ENCODE peak calls at places on chromosomes 1 and 21, in five cellular contexts. Y, W, K, O and Z are unnamed samples.

GRCh38 chr1:84635261-84635848 is 54.9 kb downstream of the SSX2IP start:
- DNase-seq in Y (no peak), W (no peak), K (no peak), O (no peak), Z (no peak)

GRCh38 chr1:170929412-170929834 is 5.9 kb upstream of the MROH9 start:
- DNase-seq in Y (no peak), W (no peak), K (no peak), O (peak), Z (no peak)

GRCh38 chr1:244371294-244372141 is 80.2 kb downstream of the ADSS2 start:
- DNase-seq in Y (no peak), W (no peak), K (no peak), O (no peak), Z (no peak)

GRCh38 chr21:33308586-33309490 is 15.9 kb upstream of the IFNAR1 start:
- DNase-seq in Y (no peak), W (no peak), K (no peak), O (peak), Z (no peak)

GRCh38 chr1:19449454-19450228 is 35.7 kb downstream of the CAPZB start:
- DNase-seq in Y (no peak), W (no peak), K (no peak), O (no peak), Z (no peak)

GRCh38 chr1:204962742-204963632 is 80.0 kb upstream of the CNTN2 start:
- DNase-seq in Y (no peak), W (no peak), K (no peak), O (no peak), Z (no peak)

GRCh38 chr21:46063734-46064680 is 33.9 kb upstream of the COL6A2 start:
- DNase-seq in Y (no peak), W (no peak), K (no peak), O (no peak), Z (no peak)

GRCh38 chr1:186476306-186477040 is 15.6 kb upstream of the PDC start:
- DNase-seq in Y (no peak), W (peak), K (no peak), O (peak), Z (no peak)

GRCh38 chr1:225460737-225461532 is 33.1 kb upstream of the LBR start:
- DNase-seq in Y (no peak), W (no peak), K (no peak), O (no peak), Z (no peak)

GRCh38 chr1:27604579-27605299 is 795 bp upstream of the AHDC1 start:
- DNase-seq in Y (no peak), W (no peak), K (no peak), O (no peak), Z (no peak)

GRCh38 chr1:178684542-178685000 is 40.5 kb upstream of the RALGPS2 start:
- DNase-seq in Y (no peak), W (peak), K (no peak), O (peak), Z (peak)

GRCh38 chr1:247415423-247416361 is at the start of gene NLRP3:
- DNase-seq in Y (no peak), W (peak), K (no peak), O (no peak), Z (peak)

GRCh38 chr21:41584603-41585176 is 76.7 kb upstream of the TMPRSS2 start:
- DNase-seq in Y (no peak), W (no peak), K (no peak), O (no peak), Z (no peak)

GRCh38 chr1:10685851-10686403 is 110.5 kb downstream of the CASZ1 start:
- DNase-seq in Y (no peak), W (no peak), K (no peak), O (peak), Z (no peak)

GRCh38 chr1:161390559-161390858 is 22.8 kb upstream of the CFAP126 start:
- DNase-seq in Y (no peak), W (no peak), K (no peak), O (peak), Z (no peak)

GRCh38 chr1:3504151-3504822 is 49.8 kb downstream of the ARHGEF16 start:
- DNase-seq in Y (no peak), W (peak), K (peak), O (peak), Z (peak)

GRCh38 chr1:223716302-223716862 is 4.0 kb downstream of the CAPN2 start:
- DNase-seq in Y (peak), W (no peak), K (no peak), O (no peak), Z (no peak)

GRCh38 chr1:26019641-26020315 is 1.8 kb upstream of the EXTL1 start:
- DNase-seq in Y (no peak), W (no peak), K (no peak), O (peak), Z (peak)

GRCh38 chr1:37930246-37931142 is 16.4 kb downstream of the INPP5B start:
- DNase-seq in Y (no peak), W (no peak), K (no peak), O (peak), Z (no peak)

DNA sequence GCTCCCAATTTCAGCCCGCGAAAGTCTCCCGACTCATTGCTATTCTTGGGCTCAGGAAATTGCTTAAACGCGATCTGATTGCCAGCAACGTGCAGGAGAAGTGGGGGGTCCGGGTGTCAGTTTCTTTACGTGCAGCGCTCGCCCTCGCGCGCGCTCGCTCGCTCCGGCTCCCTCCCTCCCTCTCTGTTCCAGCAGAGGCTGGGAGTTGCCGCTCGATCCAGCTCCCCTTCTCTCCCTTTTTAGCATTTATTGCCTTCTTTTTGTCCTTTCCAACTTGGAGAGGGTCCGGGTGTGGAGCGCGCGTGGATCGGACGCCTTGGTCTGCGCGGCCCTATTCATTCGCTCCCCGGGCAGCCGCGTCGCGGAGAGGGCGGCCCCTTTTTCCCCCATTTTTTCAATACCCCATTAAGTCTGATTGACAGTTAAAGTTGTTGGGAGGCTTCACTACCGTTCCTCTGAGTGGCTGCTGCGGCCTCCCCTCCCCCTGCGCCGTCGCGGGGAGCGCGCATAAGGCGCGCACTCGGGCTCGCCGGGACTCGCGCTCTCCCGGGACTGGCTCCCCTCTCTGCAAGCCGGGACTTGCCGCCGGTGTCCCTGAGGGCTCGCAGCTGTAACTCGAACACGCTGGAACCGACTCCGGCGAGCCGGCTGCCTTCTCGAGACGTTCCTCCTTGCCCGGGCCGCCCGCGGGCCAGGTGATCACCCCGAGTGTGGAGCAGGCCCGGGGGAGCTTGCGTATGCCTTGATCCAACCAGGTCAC is at the start of gene DHRS3:
- DNase-seq in Y (peak), W (peak), K (peak), O (peak), Z (no peak)
- TF ChIP-seq POLR2A in Y (no peak), W (no peak), K (peak), O (no peak), Z (no peak)

GRCh38 chr1:32817815-32818786 is 648 bp downstream of the S100PBP start:
- DNase-seq in Y (peak), W (peak), K (peak), O (peak), Z (peak)

GRCh38 chr1:32813941-32814739 is 3.0 kb downstream of the YARS1 start:
- DNase-seq in Y (no peak), W (no peak), K (no peak), O (peak), Z (no peak)

GRCh38 chr1:32817159-32817814 is at the start of the genes S100PBP and YARS1:
- DNase-seq in Y (peak), W (peak), K (peak), O (peak), Z (peak)

GRCh38 chr1:32816676-32817158 is 441 bp downstream of the YARS1 start:
- DNase-seq in Y (no peak), W (peak), K (peak), O (peak), Z (no peak)

DNA sequence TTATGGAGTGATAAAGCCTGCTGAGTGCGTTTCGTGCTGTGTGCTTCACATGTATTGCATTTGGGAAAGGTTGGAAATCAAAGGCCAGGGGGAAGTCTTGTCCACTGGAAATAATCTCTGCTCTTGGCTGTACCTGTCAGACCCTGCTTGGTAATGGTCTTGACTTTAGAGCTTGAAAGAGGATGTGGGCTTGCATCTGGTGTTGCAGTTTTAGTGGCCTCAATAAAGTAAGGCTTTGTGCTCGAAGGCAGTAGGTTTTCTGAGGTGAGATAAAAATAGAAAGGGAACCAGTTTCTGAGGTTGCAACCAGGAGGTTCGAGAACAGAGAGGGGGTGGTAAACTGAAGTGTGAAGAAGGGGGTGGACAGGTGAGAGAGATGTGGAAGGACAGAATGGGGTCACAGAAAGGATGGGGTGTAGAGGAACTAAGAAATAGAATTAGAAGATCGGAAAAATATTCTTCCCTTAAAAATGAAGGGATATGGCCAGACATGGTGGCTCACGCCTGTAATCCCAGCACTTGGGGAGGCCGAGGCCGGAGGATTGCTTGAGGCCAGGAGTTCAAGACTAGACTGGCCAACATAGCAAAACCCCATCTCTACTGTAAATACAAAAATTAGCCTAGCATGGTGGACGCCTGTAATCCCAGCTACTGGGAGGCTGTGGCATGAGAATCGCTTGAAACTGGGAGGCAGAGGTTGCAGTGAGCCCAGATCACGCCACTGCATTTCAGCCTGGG is 1.5 kb downstream of the S100PBP start:
- DNase-seq in Y (peak), W (no peak), K (no peak), O (no peak), Z (no peak)
- TF ChIP-seq POLR2A in Y (peak), W (no peak), K (no peak), O (no peak), Z (no peak)

GRCh38 chr1:59298710-59299346 is 1.9 kb downstream of the FGGY start:
- DNase-seq in Y (no peak), W (no peak), K (no peak), O (peak), Z (no peak)

GRCh38 chr1:59295603-59296002 is 1.3 kb upstream of the FGGY start:
- DNase-seq in Y (no peak), W (no peak), K (no peak), O (no peak), Z (no peak)

GRCh38 chr1:59298178-59298583 is 1.3 kb downstream of the FGGY start:
- DNase-seq in Y (no peak), W (no peak), K (no peak), O (no peak), Z (no peak)

GRCh38 chr1:59294423-59294822 is 2.5 kb upstream of the FGGY start:
- DNase-seq in Y (no peak), W (no peak), K (no peak), O (no peak), Z (no peak)

DNA sequence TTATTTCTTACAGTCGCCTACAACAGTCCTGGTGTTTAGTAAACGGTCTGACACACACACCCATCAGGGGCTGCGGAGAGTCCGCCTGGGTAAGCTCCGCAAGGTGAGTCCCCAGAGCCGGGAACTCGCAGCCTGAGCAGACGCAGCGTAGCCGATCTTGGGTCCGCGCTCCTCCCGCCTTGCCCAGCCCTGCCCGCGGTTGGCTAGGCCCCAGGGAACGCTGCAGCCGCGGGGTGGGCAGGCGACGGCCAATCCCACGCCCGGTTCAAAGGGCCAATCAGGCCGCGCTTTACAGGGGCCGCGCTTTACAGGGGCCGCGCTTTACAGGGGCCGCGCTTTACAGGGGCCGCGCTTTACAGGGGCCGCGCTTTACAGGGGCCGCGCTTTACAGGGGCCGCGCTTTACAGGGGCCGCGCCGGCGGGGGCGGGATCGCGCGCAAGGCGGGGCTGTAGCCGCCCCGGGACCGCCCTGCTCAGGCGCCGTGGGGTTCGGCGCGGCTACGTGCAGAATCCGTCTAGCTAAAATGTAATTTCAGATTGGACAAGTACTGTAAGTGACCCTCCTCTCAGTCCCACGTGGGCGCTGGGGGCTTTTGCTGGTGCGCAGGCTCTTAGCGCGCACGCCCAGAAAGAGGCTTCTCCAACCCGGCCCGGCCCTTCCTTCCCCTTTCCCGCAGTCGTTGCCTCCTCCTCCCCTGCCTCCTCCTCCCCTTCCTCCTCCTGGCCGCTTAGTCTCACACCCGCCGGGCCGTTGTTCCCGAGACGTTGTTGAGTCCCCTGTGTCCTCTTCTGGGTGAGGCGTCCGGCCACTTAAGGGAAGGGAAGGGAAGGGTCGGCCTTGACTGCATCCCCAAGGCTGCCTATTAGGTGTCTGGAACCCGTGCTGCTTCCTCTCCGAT is at the start of gene FGGY:
- DNase-seq in Y (peak), W (peak), K (peak), O (peak), Z (peak)
- TF ChIP-seq POLR2A in Y (peak), W (peak), K (peak), O (peak), Z (peak)

GRCh38 chr1:23557471-23558124 is 1.7 kb downstream of the ID3 start:
- DNase-seq in Y (no peak), W (peak), K (no peak), O (peak), Z (no peak)

GRCh38 chr1:23559136-23559984 is at the start of gene ID3:
- DNase-seq in Y (peak), W (peak), K (peak), O (peak), Z (no peak)

GRCh38 chr1:23556661-23557470 is 2.4 kb downstream of the ID3 start:
- DNase-seq in Y (no peak), W (peak), K (no peak), O (peak), Z (no peak)

GRCh38 chr1:23558872-23559135 is 497 bp downstream of the ID3 start:
- DNase-seq in Y (no peak), W (no peak), K (no peak), O (no peak), Z (no peak)

GRCh38 chr1:23558140-23558871 is 995 bp downstream of the ID3 start:
- DNase-seq in Y (no peak), W (peak), K (no peak), O (peak), Z (no peak)
- TF ChIP-seq POLR2A in Y (peak), W (peak), K (peak), O (peak), Z (peak)

GRCh38 chr1:61497013-61497412 is 227.9 kb downstream of the TM2D1 start:
- DNase-seq in Y (no peak), W (no peak), K (no peak), O (no peak), Z (no peak)

GRCh38 chr1:61486783-61487505 is 238.0 kb downstream of the TM2D1 start:
- DNase-seq in Y (no peak), W (no peak), K (no peak), O (no peak), Z (no peak)

GRCh38 chr1:61490924-61491323 is 234.0 kb downstream of the TM2D1 start:
- DNase-seq in Y (no peak), W (no peak), K (no peak), O (no peak), Z (no peak)

GRCh38 chr1:61496501-61496900 is 228.4 kb downstream of the TM2D1 start:
- DNase-seq in Y (no peak), W (no peak), K (no peak), O (no peak), Z (no peak)

DNA sequence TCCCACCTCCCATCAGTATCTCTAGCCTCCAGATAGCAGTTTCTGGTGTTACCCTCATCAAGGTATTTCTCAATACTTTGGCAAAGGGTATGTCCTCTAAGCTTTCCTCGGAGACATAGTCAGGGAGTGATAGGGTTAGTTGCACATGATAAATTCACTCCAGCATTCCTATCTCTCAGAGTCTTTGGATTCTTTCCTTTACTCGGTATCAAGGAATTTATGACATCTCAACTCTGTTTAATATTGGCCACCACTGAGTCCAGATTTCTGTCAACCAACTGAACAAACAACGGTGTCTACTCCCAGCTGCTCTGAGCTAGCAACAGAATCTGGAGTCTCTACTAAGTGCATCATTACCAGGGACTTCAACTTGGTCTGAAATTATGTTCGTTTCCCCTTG is 233.4 kb downstream of the TM2D1 start:
- DNase-seq in Y (no peak), W (no peak), K (no peak), O (peak), Z (no peak)
- TF ChIP-seq POLR2A in Y (no peak), W (no peak), K (no peak), O (no peak), Z (no peak)

GRCh38 chr1:235940282-235940681 is 73.6 kb upstream of the LYST start:
- DNase-seq in Y (no peak), W (no peak), K (no peak), O (no peak), Z (no peak)
- TF ChIP-seq POLR2A in Y (no peak), W (no peak), K (no peak), O (no peak), Z (no peak)